ENCODE peak calls at places on chromosomes 4 and X, in six cellular contexts. M is LHCN-M2, P is AG10803, J is astrocyte of the spinal cord, L is renal cortical epithelial cell, I is NCI-H748 treated with DMSO at 0.1 percent for 48 hours. D is an unnamed sample.

GRCh38 chr4:157291071-157291470 is 70.5 kb downstream of the GRIA2 start:
- DNase-seq in P (peak), L (peak), M (peak), I (peak), J (no peak), D (no peak)

GRCh38 chr4:24730256-24731001 is 64.9 kb upstream of the SOD3 start:
- DNase-seq in I (no peak), J (peak), L (no peak), P (peak), M (peak), D (peak)

GRCh38 chrX:144327515-144327914 is 443.6 kb downstream of the UBE2NL start:
- DNase-seq in P (peak), J (peak), L (no peak), M (peak), I (no peak), D (no peak)

GRCh38 chr4:81452452-81453011 is 19.2 kb downstream of the RASGEF1B start:
- DNase-seq in J (no peak), P (no peak), L (peak), I (no peak), M (no peak), D (no peak)

GRCh38 chr4:125522992-125523391 is 208.2 kb downstream of the FAT4 start:
- DNase-seq in L (peak), M (no peak), J (no peak), P (no peak), I (no peak), D (no peak)

GRCh38 chrX:5753291-5753690 is 475.4 kb downstream of the NLGN4X start:
- DNase-seq in P (no peak), J (no peak), M (no peak), I (no peak), L (no peak), D (no peak)

GRCh38 chrX:31318866-31319265 is 247.0 kb upstream of the FTHL17 start:
- DNase-seq in L (no peak), J (no peak), P (no peak), I (no peak), M (no peak), D (no peak)

GRCh38 chrX:68868316-68868715 is 39.5 kb downstream of the EFNB1 start:
- DNase-seq in J (peak), L (peak), M (no peak), I (no peak), P (no peak), D (no peak)

GRCh38 chr4:174254613-174255012 is 28.9 kb downstream of the FBXO8 start:
- DNase-seq in L (no peak), I (no peak), P (no peak), J (no peak), M (no peak), D (no peak)

GRCh38 chr4:3344104-3344503 is 51.3 kb downstream of the RGS12 start:
- DNase-seq in L (no peak), P (no peak), M (no peak), J (no peak), I (no peak), D (no peak)

GRCh38 chr4:14446904-14447303 is 555.4 kb upstream of the CPEB2 start:
- DNase-seq in L (peak), I (no peak), J (peak), P (no peak), M (no peak), D (no peak)

GRCh38 chrX:69037786-69038185 is 127.5 kb downstream of the PJA1 start:
- DNase-seq in L (no peak), I (no peak), M (no peak), P (no peak), J (no peak), D (no peak)

GRCh38 chr4:161148051-161148450 is 1015.7 kb downstream of the FSTL5 start:
- DNase-seq in J (no peak), L (no peak), P (no peak), M (no peak), I (no peak), D (no peak)

GRCh38 chr4:151957163-151957562 is 196.4 kb upstream of the GATB start:
- DNase-seq in L (no peak), J (peak), M (no peak), I (no peak), P (peak), D (no peak)

GRCh38 chrX:106751407-106751806 is 24.9 kb downstream of the RNF128 start:
- DNase-seq in P (no peak), J (no peak), L (no peak), I (no peak), M (no peak), D (no peak)

GRCh38 chr4:186934255-186934654 is 210.6 kb upstream of the FAT1 start:
- DNase-seq in M (no peak), L (no peak), P (no peak), I (no peak), J (no peak), D (no peak)

GRCh38 chrX:40006025-40007017 is 91.4 kb downstream of the BCOR start:
- DNase-seq in L (no peak), P (no peak), J (no peak), M (no peak), I (no peak), D (peak)

GRCh38 chr4:166066936-166067335 is 193.9 kb downstream of the TLL1 start:
- DNase-seq in I (no peak), J (no peak), P (no peak), L (no peak), M (no peak), D (no peak)

GRCh38 chrX:94721386-94721785 is 1047.4 kb downstream of the FAM133A start:
- DNase-seq in L (no peak), I (no peak), M (no peak), J (no peak), P (no peak), D (no peak)

GRCh38 chr4:163092093-163092492 is 74.6 kb downstream of the NAF1 start:
- DNase-seq in I (no peak), M (no peak), J (no peak), L (no peak), P (no peak), D (no peak)

GRCh38 chrX:133991814-133992213 is 6.4 kb upstream of the GPC3 start:
- DNase-seq in I (no peak), P (no peak), J (no peak), M (no peak), L (no peak), D (no peak)

GRCh38 chr4:184434496-184435066 is 39.8 kb downstream of the IRF2 start:
- DNase-seq in L (no peak), P (no peak), J (no peak), I (no peak), M (no peak), D (no peak)

GRCh38 chr4:137659431-137659830 is 127.1 kb upstream of the PCDH18 start:
- DNase-seq in P (peak), I (no peak), J (peak), L (no peak), M (peak), D (no peak)

GRCh38 chr4:158428242-158428641 is 93.4 kb upstream of the RXFP1 start:
- DNase-seq in J (peak), P (peak), L (peak), I (no peak), M (peak), D (no peak)

GRCh38 chr4:15805583-15806517 is 27.7 kb downstream of the CD38 start:
- DNase-seq in P (peak), J (peak), L (peak), M (peak), I (peak), D (no peak)

GRCh38 chr4:80989921-80990544 is 40.5 kb upstream of the BMP3 start:
- DNase-seq in P (peak), M (peak), L (peak), J (peak), I (peak), D (no peak)

GRCh38 chr4:8478801-8479744 is 38.5 kb downstream of the TRMT44 start:
- DNase-seq in L (no peak), P (peak), M (no peak), I (no peak), J (peak), D (no peak)

D was measured in left ventricle myocardium inferior.